ENCODE peak calls at places on chromosomes 4 and X, in eight cellular contexts. One of them, this sample, is unnamed.

GRCh38 chrX:63743596-63743995 is 41.4 kb downstream of the ARHGEF9 start:
- DNase-seq in pancreas: no peak
- DNase-seq in left lung: no peak
- DNase-seq in neural progenitor cell: no peak
- DNase-seq in heart right ventricle: no peak
- DNase-seq in fibroblast of lung: no peak
- DNase-seq in neuronal stem cell: no peak
- DNase-seq in WERI-Rb-1: no peak
- DNase-seq in this sample: no peak

GRCh38 chr4:141697116-141697515 is 60.7 kb downstream of the IL15 start:
- DNase-seq in pancreas: no peak
- DNase-seq in left lung: no peak
- DNase-seq in neural progenitor cell: no peak
- DNase-seq in heart right ventricle: no peak
- DNase-seq in fibroblast of lung: no peak
- DNase-seq in neuronal stem cell: no peak
- DNase-seq in WERI-Rb-1: no peak
- DNase-seq in this sample: no peak

GRCh38 chr4:15233626-15234025 is 194.2 kb upstream of the C1QTNF7 start:
- DNase-seq in pancreas: no peak
- DNase-seq in left lung: no peak
- DNase-seq in neural progenitor cell: no peak
- DNase-seq in heart right ventricle: no peak
- DNase-seq in fibroblast of lung: peak; percentile 26
- DNase-seq in neuronal stem cell: no peak
- DNase-seq in WERI-Rb-1: no peak
- DNase-seq in this sample: no peak

GRCh38 chr4:142475663-142476062 is 370.4 kb downstream of the INPP4B start:
- DNase-seq in pancreas: no peak
- DNase-seq in left lung: no peak
- DNase-seq in neural progenitor cell: no peak
- DNase-seq in heart right ventricle: no peak
- DNase-seq in fibroblast of lung: peak; percentile 22
- DNase-seq in neuronal stem cell: no peak
- DNase-seq in WERI-Rb-1: no peak
- DNase-seq in this sample: no peak

GRCh38 chr4:62474802-62475201 is 1274.7 kb downstream of the ADGRL3 start:
- DNase-seq in pancreas: no peak
- DNase-seq in left lung: no peak
- DNase-seq in neural progenitor cell: no peak
- DNase-seq in heart right ventricle: no peak
- DNase-seq in fibroblast of lung: no peak
- DNase-seq in neuronal stem cell: no peak
- DNase-seq in WERI-Rb-1: no peak
- DNase-seq in this sample: no peak

GRCh38 chr4:182207806-182208483 is 35.3 kb upstream of the TENM3 start:
- DNase-seq in pancreas: no peak
- DNase-seq in left lung: no peak
- DNase-seq in neural progenitor cell: no peak
- DNase-seq in heart right ventricle: no peak
- DNase-seq in fibroblast of lung: peak; percentile 95
- DNase-seq in neuronal stem cell: no peak
- DNase-seq in WERI-Rb-1: no peak
- DNase-seq in this sample: no peak

GRCh38 chrX:37912286-37912685 is 64.9 kb upstream of the DYNLT3 start:
- DNase-seq in pancreas: no peak
- DNase-seq in left lung: no peak
- DNase-seq in neural progenitor cell: no peak
- DNase-seq in heart right ventricle: no peak
- DNase-seq in fibroblast of lung: peak; percentile 85
- DNase-seq in neuronal stem cell: no peak
- DNase-seq in WERI-Rb-1: no peak
- DNase-seq in this sample: no peak

GRCh38 chrX:72238183-72238582 is 644 bp downstream of the ERCC6L start:
- DNase-seq in pancreas: no peak
- DNase-seq in left lung: no peak
- DNase-seq in neural progenitor cell: no peak
- DNase-seq in heart right ventricle: no peak
- DNase-seq in fibroblast of lung: no peak
- DNase-seq in neuronal stem cell: no peak
- DNase-seq in WERI-Rb-1: no peak
- DNase-seq in this sample: no peak

GRCh38 chr4:82469776-82470345 is 39.5 kb downstream of the ENOPH1 start:
- DNase-seq in pancreas: no peak
- DNase-seq in left lung: no peak
- DNase-seq in neural progenitor cell: no peak
- DNase-seq in heart right ventricle: no peak
- DNase-seq in fibroblast of lung: peak; percentile 74
- DNase-seq in neuronal stem cell: no peak
- DNase-seq in WERI-Rb-1: no peak
- DNase-seq in this sample: no peak

GRCh38 chr4:33831667-33832066 is 2412.6 kb downstream of the ARAP2 start:
- DNase-seq in pancreas: no peak
- DNase-seq in left lung: no peak
- DNase-seq in neural progenitor cell: no peak
- DNase-seq in heart right ventricle: no peak
- DNase-seq in fibroblast of lung: peak; percentile 70
- DNase-seq in neuronal stem cell: no peak
- DNase-seq in WERI-Rb-1: no peak
- DNase-seq in this sample: no peak

GRCh38 chr4:59537231-59537886 is 1662.8 kb upstream of the ADGRL3 start:
- DNase-seq in pancreas: no peak
- DNase-seq in left lung: no peak
- DNase-seq in neural progenitor cell: no peak
- DNase-seq in heart right ventricle: no peak
- DNase-seq in fibroblast of lung: peak; percentile 7
- DNase-seq in neuronal stem cell: no peak
- DNase-seq in WERI-Rb-1: no peak
- DNase-seq in this sample: no peak

GRCh38 chr4:72302981-72303704 is 265.9 kb downstream of the ADAMTS3 start:
- DNase-seq in pancreas: peak; percentile 46
- DNase-seq in left lung: no peak
- DNase-seq in neural progenitor cell: peak; percentile 73
- DNase-seq in heart right ventricle: no peak
- DNase-seq in fibroblast of lung: peak; percentile 19
- DNase-seq in neuronal stem cell: peak; percentile 53
- DNase-seq in WERI-Rb-1: peak; percentile 30
- DNase-seq in this sample: peak; percentile 4

GRCh38 chrX:29447867-29448266 is 767.5 kb upstream of the MAGEB2 start:
- DNase-seq in pancreas: no peak
- DNase-seq in left lung: no peak
- DNase-seq in neural progenitor cell: no peak
- DNase-seq in heart right ventricle: no peak
- DNase-seq in fibroblast of lung: peak; percentile 10
- DNase-seq in neuronal stem cell: no peak
- DNase-seq in WERI-Rb-1: no peak
- DNase-seq in this sample: no peak

GRCh38 chr4:158664806-158665205 is 6.9 kb downstream of the C4orf46 start:
- DNase-seq in pancreas: no peak
- DNase-seq in left lung: peak; percentile 82
- DNase-seq in neural progenitor cell: no peak
- DNase-seq in heart right ventricle: no peak
- DNase-seq in fibroblast of lung: no peak
- DNase-seq in neuronal stem cell: no peak
- DNase-seq in WERI-Rb-1: no peak
- DNase-seq in this sample: no peak

GRCh38 chrX:129781134-129782014 is 1.6 kb downstream of the SASH3 start:
- DNase-seq in pancreas: no peak
- DNase-seq in left lung: peak; percentile 88
- DNase-seq in neural progenitor cell: no peak
- DNase-seq in heart right ventricle: no peak
- DNase-seq in fibroblast of lung: no peak
- DNase-seq in neuronal stem cell: no peak
- DNase-seq in WERI-Rb-1: no peak
- DNase-seq in this sample: peak; percentile 71

DNA sequence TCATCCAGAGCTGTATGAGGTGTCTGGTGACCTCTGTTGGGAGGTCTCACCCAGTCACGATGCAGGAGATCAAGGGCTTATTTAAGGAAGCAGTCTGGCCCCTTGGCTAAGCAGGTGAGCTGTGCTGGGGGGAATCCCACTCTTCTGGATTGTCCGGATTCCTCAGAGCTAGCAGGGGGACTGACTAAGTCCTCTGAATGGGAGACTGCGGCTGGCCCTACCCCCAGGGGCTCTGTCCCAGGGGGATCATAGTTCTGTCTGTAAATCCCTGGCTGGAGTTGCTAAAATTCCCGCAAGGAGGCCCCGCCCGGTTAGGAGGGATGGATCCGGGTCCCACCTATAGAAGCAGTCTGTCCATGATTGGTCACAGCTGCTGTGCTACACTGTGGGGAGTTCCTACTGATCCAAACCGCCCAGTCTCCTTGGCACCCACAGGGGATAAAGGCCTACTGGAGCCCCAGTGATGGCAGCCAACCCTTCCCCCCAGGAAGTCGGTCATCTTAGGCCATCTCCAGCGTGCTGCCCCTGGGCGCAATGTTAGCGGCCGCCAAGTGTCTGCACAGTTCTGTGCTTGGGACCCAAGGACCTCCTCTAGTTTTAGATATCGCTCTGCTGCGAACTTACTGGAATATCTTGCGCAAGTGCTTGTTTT is 118.2 kb upstream of the KLF8 start:
- DNase-seq in pancreas: no peak
- DNase-seq in left lung: peak; percentile 33
- DNase-seq in neural progenitor cell: peak; percentile 3
- DNase-seq in heart right ventricle: no peak
- DNase-seq in fibroblast of lung: no peak
- DNase-seq in neuronal stem cell: no peak
- DNase-seq in WERI-Rb-1: no peak
- DNase-seq in this sample: no peak
- H3K27ac ChIP-seq in pancreas: no peak overlapping the region
- H3K27ac ChIP-seq in left lung: no peak overlapping the region
- H3K27ac ChIP-seq in neural progenitor cell: no peak overlapping the region
- H3K27ac ChIP-seq in heart right ventricle: no peak overlapping the region
- H3K27ac ChIP-seq in fibroblast of lung: no peak overlapping the region
- H3K27ac ChIP-seq in neuronal stem cell: no peak overlapping the region
- H3K27ac ChIP-seq in WERI-Rb-1: no peak overlapping the region
- H3K27ac ChIP-seq in this sample: no peak overlapping the region

DNA sequence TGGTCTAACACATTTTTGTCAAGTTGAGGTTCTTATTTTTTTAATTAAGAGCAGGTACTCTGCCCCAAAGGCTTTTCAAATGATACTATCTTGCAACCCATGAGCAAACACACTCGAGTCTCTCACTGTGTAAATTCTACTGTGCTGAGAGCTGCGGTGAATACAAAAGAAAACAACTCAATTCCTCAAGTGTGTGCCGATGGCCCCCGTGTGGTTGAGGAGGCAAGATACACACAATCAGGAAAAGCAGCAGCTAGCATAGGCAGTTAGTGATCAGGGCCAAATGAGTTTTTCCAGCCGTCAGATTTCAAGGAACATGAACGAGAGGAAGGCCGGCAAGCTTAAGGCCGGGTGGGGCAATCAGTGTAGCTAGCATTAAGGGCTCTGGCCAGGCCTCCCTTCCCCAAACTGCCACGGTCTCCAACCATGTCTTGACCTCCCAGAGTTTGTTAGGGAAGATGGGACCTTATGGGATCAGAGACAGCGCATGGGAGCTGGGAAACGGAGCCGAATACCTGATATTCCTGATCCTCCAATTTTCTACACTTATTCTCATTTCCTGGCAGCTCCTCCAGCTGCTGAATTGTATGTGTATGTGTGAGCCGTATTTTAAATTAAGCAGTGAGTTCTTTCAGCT is 59.7 kb downstream of the RTL9 start:
- DNase-seq in pancreas: no peak
- DNase-seq in left lung: no peak
- DNase-seq in neural progenitor cell: peak; percentile 59
- DNase-seq in heart right ventricle: peak; percentile 3
- DNase-seq in fibroblast of lung: peak; percentile 78
- DNase-seq in neuronal stem cell: no peak
- DNase-seq in WERI-Rb-1: peak; percentile 20
- DNase-seq in this sample: no peak
- H3K27me3 ChIP-seq in pancreas: no peaks in the 10 kb centered on the region
- H3K27me3 ChIP-seq in left lung: no peaks in the 10 kb centered on the region
- H3K27me3 ChIP-seq in neural progenitor cell: no peaks in the 10 kb centered on the region
- H3K27me3 ChIP-seq in heart right ventricle: peaks cover 65% of the 10 kb centered on the region
- H3K27me3 ChIP-seq in fibroblast of lung: no peaks in the 10 kb centered on the region
- H3K27me3 ChIP-seq in neuronal stem cell: no peaks in the 10 kb centered on the region
- H3K27me3 ChIP-seq in WERI-Rb-1: peaks cover 47% of the 10 kb centered on the region
- H3K27me3 ChIP-seq in this sample: no peaks in the 10 kb centered on the region

DNA sequence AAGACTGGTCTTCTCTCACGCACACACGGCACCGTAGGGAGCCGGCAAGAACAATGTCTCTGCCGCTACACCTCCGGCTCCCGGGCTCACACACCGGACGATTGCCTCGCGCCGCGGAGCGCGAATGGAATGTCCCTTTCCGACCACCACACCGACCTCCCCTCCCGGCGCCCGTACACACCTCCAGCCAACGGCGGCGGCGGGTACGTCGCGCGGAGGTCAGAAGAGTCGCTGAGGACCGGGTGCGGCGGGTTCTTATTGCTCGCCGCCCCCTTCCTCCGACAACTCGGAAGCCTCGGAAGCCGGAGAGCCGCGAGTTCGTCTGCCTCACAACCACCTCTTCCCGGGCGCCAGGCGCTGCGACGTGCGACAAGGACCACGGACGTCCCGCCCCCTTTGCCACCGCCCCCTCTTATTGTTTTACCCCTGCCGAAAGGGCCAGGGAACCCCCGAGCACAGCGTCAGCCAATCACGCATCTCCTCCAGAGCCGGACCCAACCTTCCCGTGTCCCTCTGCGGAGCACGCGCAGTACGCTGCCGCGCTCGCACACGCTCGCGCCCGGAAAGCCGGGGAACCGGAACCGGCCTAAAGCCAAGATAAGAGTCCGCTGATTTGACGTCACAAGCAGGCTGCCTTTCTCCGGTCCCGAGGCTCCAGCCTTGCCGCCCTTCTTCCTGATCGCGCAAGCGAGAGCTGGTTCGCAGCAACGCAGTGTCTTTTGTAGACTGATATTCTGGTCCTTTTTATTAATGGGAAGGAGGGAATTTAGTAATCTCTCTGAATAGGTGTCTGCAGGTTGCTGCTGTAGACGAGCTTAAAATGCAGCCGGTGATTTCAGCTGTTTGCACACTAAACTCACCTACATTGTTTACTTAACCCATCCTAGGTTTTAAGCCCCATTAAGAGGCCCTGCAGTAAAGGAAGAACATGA is at the start of gene G3BP2:
- DNase-seq in pancreas: peak; percentile 96
- DNase-seq in left lung: peak; percentile 99
- DNase-seq in neural progenitor cell: peak; percentile 99
- DNase-seq in heart right ventricle: peak; percentile 98
- DNase-seq in fibroblast of lung: peak; percentile 96
- DNase-seq in neuronal stem cell: peak; percentile 97
- DNase-seq in WERI-Rb-1: peak; percentile 99
- DNase-seq in this sample: peak; percentile 97
- H3K27ac ChIP-seq in pancreas: peak within 1 kb of the TSS; percentile 92
- H3K27ac ChIP-seq in left lung: peak within 1 kb of the TSS; percentile 97
- H3K27ac ChIP-seq in neural progenitor cell: peak within 1 kb of the TSS; percentile 98
- H3K27ac ChIP-seq in heart right ventricle: peak within 1 kb of the TSS; percentile 96
- H3K27ac ChIP-seq in fibroblast of lung: peak within 1 kb of the TSS; percentile 81
- H3K27ac ChIP-seq in neuronal stem cell: peak within 1 kb of the TSS; percentile 94
- H3K27ac ChIP-seq in WERI-Rb-1: peak within 1 kb of the TSS; percentile 93
- H3K27ac ChIP-seq in this sample: peak within 1 kb of the TSS; percentile 98

DNA sequence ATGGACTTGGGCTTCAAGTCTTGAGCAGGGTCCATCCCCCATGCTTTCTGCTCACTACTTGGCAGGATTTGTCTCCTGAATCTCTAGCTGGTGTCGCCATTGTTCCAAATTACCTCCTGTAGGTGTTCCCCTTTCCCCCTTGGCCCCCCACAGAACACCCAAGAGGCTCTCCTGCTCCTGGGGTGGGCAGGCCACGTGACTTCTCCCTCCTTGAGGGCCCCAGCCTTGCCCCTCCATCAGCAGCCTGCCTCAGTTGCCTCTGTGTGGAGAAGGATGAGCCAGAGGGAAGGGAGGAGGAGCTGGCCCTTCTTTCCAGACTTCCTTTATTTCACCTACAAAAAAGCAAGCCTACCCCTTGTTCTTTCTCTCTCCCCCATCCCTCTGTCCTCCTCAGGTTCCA is 1.8 kb downstream of the GPR78 start:
- DNase-seq in pancreas: no peak
- DNase-seq in left lung: no peak
- DNase-seq in neural progenitor cell: no peak
- DNase-seq in heart right ventricle: no peak
- DNase-seq in fibroblast of lung: no peak
- DNase-seq in neuronal stem cell: no peak
- DNase-seq in WERI-Rb-1: no peak
- DNase-seq in this sample: no peak
- H3K27me3 ChIP-seq in pancreas: peaks cover 5% of the 10 kb centered on the region
- H3K27me3 ChIP-seq in left lung: peaks cover 86% of the 10 kb centered on the region
- H3K27me3 ChIP-seq in neural progenitor cell: peaks cover 61% of the 10 kb centered on the region
- H3K27me3 ChIP-seq in heart right ventricle: peaks cover 58% of the 10 kb centered on the region
- H3K27me3 ChIP-seq in fibroblast of lung: peaks cover 12% of the 10 kb centered on the region
- H3K27me3 ChIP-seq in neuronal stem cell: peaks cover 15% of the 10 kb centered on the region
- H3K27me3 ChIP-seq in WERI-Rb-1: peaks cover 21% of the 10 kb centered on the region
- H3K27me3 ChIP-seq in this sample: peaks cover 24% of the 10 kb centered on the region

This sample was measured in CD4-positive, alpha-beta T cell.